ENCODE peak calls at places on chromosome 1, in nine cellular contexts. Y is IMR-90, T is heart right ventricle, N is transverse colon, D is H9, J is esophagus squamous epithelium, A is psoas muscle, Q is AG09319, I is GM06990. E is an unnamed sample.

GRCh38 chr1:31699341-31699891 is 4.4 kb downstream of the COL16A1 start:
- DNase-seq in Y (no peak), T (no peak), N (no peak), D (no peak), J (no peak), A (no peak), Q (no peak), I (peak), E (no peak)

GRCh38 chr1:173478099-173478555 is 992 bp downstream of the PRDX6 start:
- DNase-seq in Y (peak), T (peak), N (peak), D (no peak), J (no peak), A (peak), Q (peak), I (no peak), E (no peak)

GRCh38 chr1:17919525-17920439 is 164.6 kb downstream of the ACTL8 start:
- DNase-seq in Y (peak), T (no peak), N (no peak), D (peak), J (no peak), A (no peak), Q (peak), I (no peak), E (no peak)

GRCh38 chr1:38563985-38564735 is 295.4 kb downstream of the RRAGC start:
- DNase-seq in Y (no peak), T (no peak), N (no peak), D (no peak), J (no peak), A (no peak), Q (no peak), I (no peak), E (no peak)

GRCh38 chr1:61081637-61082335 is 575 bp upstream of the NFIA start:
- DNase-seq in Y (peak), T (peak), N (peak), D (peak), J (no peak), A (peak), Q (no peak), I (no peak), E (no peak)

GRCh38 chr1:184617433-184618029 is 137.1 kb downstream of the EDEM3 start:
- DNase-seq in Y (no peak), T (no peak), N (no peak), D (no peak), J (no peak), A (no peak), Q (no peak), I (no peak), E (no peak)

GRCh38 chr1:202154766-202155477 is 5.5 kb downstream of the PTPN7 start:
- DNase-seq in Y (peak), T (no peak), N (peak), D (peak), J (no peak), A (no peak), Q (peak), I (no peak), E (no peak)

GRCh38 chr1:172654535-172654934 is 4.4 kb upstream of the FASLG start:
- DNase-seq in Y (peak), T (no peak), N (no peak), D (no peak), J (no peak), A (no peak), Q (no peak), I (no peak), E (no peak)

GRCh38 chr1:18886003-18886335 is 16.4 kb downstream of the ALDH4A1 start:
- DNase-seq in Y (peak), T (no peak), N (no peak), D (no peak), J (no peak), A (no peak), Q (no peak), I (no peak), E (no peak)

GRCh38 chr1:59738152-59738551 is 76.6 kb upstream of the HOOK1 start:
- DNase-seq in Y (peak), T (no peak), N (no peak), D (no peak), J (no peak), A (no peak), Q (peak), I (no peak), E (no peak)

GRCh38 chr1:31669433-31669785 is 24.7 kb upstream of the PEF1 start:
- DNase-seq in Y (no peak), T (no peak), N (no peak), D (no peak), J (no peak), A (no peak), Q (no peak), I (no peak), E (no peak)

GRCh38 chr1:110872745-110873435 is at the start of gene CD53:
- DNase-seq in Y (no peak), T (no peak), N (peak), D (no peak), J (no peak), A (no peak), Q (no peak), I (peak), E (no peak)

GRCh38 chr1:241695454-241696171 is 43.5 kb downstream of the WDR64 start:
- DNase-seq in Y (peak), T (no peak), N (no peak), D (no peak), J (no peak), A (no peak), Q (no peak), I (no peak), E (no peak)

GRCh38 chr1:216726435-216726834 is 3.2 kb upstream of the ESRRG start:
- DNase-seq in Y (no peak), T (no peak), N (no peak), D (no peak), J (no peak), A (no peak), Q (no peak), I (no peak), E (no peak)
- TF ChIP-seq CTCF in Y (no peak), T (no peak), N (no peak), D (peak), J (no peak), A (no peak), Q (no peak), I (no peak), E (peak)

GRCh38 chr1:36386262-36387140 is 777 bp upstream of the STK40 start:
- DNase-seq in Y (peak), T (peak), N (peak), D (peak), J (peak), A (peak), Q (peak), I (peak), E (no peak)
- TF ChIP-seq CTCF in Y (no peak), T (no peak), N (no peak), D (no peak), J (no peak), A (no peak), Q (no peak), I (peak), E (no peak)

GRCh38 chr1:15426492-15427279 is 11.6 kb upstream of the CTRC start:
- DNase-seq in Y (peak), T (peak), N (peak), D (no peak), J (no peak), A (no peak), Q (no peak), I (no peak), E (no peak)
- TF ChIP-seq CTCF in Y (peak), T (peak), N (peak), D (no peak), J (peak), A (no peak), Q (no peak), I (no peak), E (no peak)

GRCh38 chr1:34113887-34114286 is 51.1 kb downstream of the CSMD2 start:
- DNase-seq in Y (no peak), T (no peak), N (no peak), D (peak), J (no peak), A (no peak), Q (peak), I (no peak), E (no peak)
- TF ChIP-seq CTCF in Y (no peak), T (peak), N (no peak), D (peak), J (peak), A (peak), Q (peak), I (peak), E (peak)

GRCh38 chr1:157696966-157697628 is 3.5 kb downstream of the FCRL3 start:
- DNase-seq in Y (no peak), T (no peak), N (no peak), D (no peak), J (no peak), A (no peak), Q (no peak), I (no peak), E (no peak)

GRCh38 chr1:157695417-157695816 is 5.2 kb downstream of the FCRL3 start:
- DNase-seq in Y (no peak), T (no peak), N (no peak), D (no peak), J (no peak), A (no peak), Q (no peak), I (no peak), E (no peak)

DNA sequence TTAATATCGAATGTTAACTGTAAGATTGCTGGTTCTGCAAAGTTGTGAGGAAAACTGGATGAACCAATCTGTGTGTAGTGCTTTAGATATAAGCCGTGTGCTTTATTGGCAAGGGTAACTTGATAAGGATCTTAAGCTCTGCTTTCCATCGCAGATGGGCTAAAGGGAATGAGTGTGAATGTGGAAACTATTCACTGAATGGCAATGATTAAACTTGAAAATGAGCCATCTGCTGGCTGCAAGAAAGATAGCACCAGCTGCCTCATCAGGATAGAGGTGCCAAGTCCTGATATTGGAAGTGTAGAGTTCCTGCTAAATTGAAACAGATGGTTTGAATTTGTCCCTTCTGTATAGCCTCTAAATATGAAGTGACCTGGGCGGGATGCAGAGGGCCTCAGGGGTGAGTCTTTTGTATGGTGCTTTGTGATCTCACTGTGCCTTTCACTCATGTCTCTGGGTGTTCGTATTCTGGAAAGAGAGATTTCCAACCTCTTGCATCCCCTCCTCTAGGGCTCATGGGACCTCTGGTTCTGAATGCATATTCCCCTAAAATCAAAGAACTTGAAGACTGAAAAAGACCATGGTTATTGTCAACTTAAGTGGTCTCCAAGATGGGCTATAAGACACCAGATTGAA is 9.2 kb downstream of the FCRL3 start:
- DNase-seq in Y (peak), T (no peak), N (no peak), D (no peak), J (no peak), A (no peak), Q (no peak), I (no peak), E (no peak)
- TF ChIP-seq CTCF in Y (peak), T (peak), N (peak), D (peak), J (peak), A (no peak), Q (peak), I (peak), E (peak)

GRCh38 chr1:3898994-3899775 is 887 bp downstream of the C1orf174 start:
- DNase-seq in Y (no peak), T (no peak), N (no peak), D (peak), J (no peak), A (no peak), Q (no peak), I (no peak), E (peak)
- TF ChIP-seq CTCF in Y (peak), T (no peak), N (no peak), D (no peak), J (no peak), A (no peak), Q (no peak), I (peak), E (peak)